ENCODE peak calls at places on chromosomes 1 and 21, in nine cellular contexts. One of them, this sample, is unnamed.

GRCh38 chr1:20366766-20367602 is 76.3 kb downstream of the VWA5B1 start:
- DNase-seq in IMR-90: peak; percentile 45
- DNase-seq in neural progenitor cell: peak; percentile 84
- DNase-seq in heart left ventricle: peak; percentile 65
- DNase-seq in cardiac fibroblast: peak; percentile 52
- DNase-seq in ovary: no peak
- DNase-seq in prostate gland: no peak
- DNase-seq in fibroblast of lung: peak; percentile 58
- DNase-seq in psoas muscle: peak; percentile 42
- DNase-seq in this sample: peak; percentile 15

GRCh38 chr1:188822248-188822647 is 1655.4 kb downstream of the BRINP3 start:
- DNase-seq in fibroblast of lung: peak; percentile 12
- DNase-seq in IMR-90: peak; percentile 29
- DNase-seq in ovary: no peak
- DNase-seq in cardiac fibroblast: no peak
- DNase-seq in neural progenitor cell: no peak
- DNase-seq in heart left ventricle: no peak
- DNase-seq in psoas muscle: no peak
- DNase-seq in prostate gland: no peak
- DNase-seq in this sample: no peak

GRCh38 chr1:203599875-203600781 is 26.5 kb upstream of the ATP2B4 start:
- DNase-seq in cardiac fibroblast: no peak
- DNase-seq in prostate gland: no peak
- DNase-seq in ovary: no peak
- DNase-seq in fibroblast of lung: no peak
- DNase-seq in IMR-90: no peak
- DNase-seq in heart left ventricle: no peak
- DNase-seq in psoas muscle: no peak
- DNase-seq in neural progenitor cell: no peak
- DNase-seq in this sample: no peak

GRCh38 chr1:203320546-203321272 is 15.4 kb downstream of the BTG2 start:
- DNase-seq in ovary: no peak
- DNase-seq in cardiac fibroblast: peak; percentile 65
- DNase-seq in IMR-90: peak; percentile 63
- DNase-seq in prostate gland: peak; percentile 80
- DNase-seq in heart left ventricle: peak; percentile 66
- DNase-seq in psoas muscle: no peak
- DNase-seq in fibroblast of lung: no peak
- DNase-seq in neural progenitor cell: peak; percentile 56
- DNase-seq in this sample: peak; percentile 70

GRCh38 chr21:36728371-36729111 is 29.6 kb downstream of the SIM2 start:
- DNase-seq in prostate gland: no peak
- DNase-seq in ovary: no peak
- DNase-seq in neural progenitor cell: no peak
- DNase-seq in psoas muscle: no peak
- DNase-seq in cardiac fibroblast: no peak
- DNase-seq in heart left ventricle: no peak
- DNase-seq in IMR-90: no peak
- DNase-seq in fibroblast of lung: no peak
- DNase-seq in this sample: no peak

GRCh38 chr1:36542962-36543515 is 60.3 kb upstream of the CSF3R start:
- DNase-seq in heart left ventricle: no peak
- DNase-seq in neural progenitor cell: peak; percentile 52
- DNase-seq in IMR-90: no peak
- DNase-seq in ovary: no peak
- DNase-seq in cardiac fibroblast: no peak
- DNase-seq in fibroblast of lung: no peak
- DNase-seq in prostate gland: no peak
- DNase-seq in psoas muscle: no peak
- DNase-seq in this sample: no peak

GRCh38 chr1:68959631-68960030 is 462.7 kb upstream of the DEPDC1 start:
- DNase-seq in prostate gland: no peak
- DNase-seq in IMR-90: no peak
- DNase-seq in fibroblast of lung: no peak
- DNase-seq in ovary: no peak
- DNase-seq in neural progenitor cell: no peak
- DNase-seq in psoas muscle: no peak
- DNase-seq in cardiac fibroblast: no peak
- DNase-seq in heart left ventricle: no peak
- DNase-seq in this sample: no peak

GRCh38 chr1:239218296-239218695 is 168.1 kb upstream of the CHRM3 start:
- DNase-seq in IMR-90: no peak
- DNase-seq in ovary: no peak
- DNase-seq in cardiac fibroblast: no peak
- DNase-seq in neural progenitor cell: no peak
- DNase-seq in fibroblast of lung: no peak
- DNase-seq in heart left ventricle: no peak
- DNase-seq in psoas muscle: no peak
- DNase-seq in prostate gland: no peak
- DNase-seq in this sample: no peak

GRCh38 chr1:29538586-29538985 is 302.3 kb downstream of the PTPRU start:
- DNase-seq in heart left ventricle: peak; percentile 21
- DNase-seq in fibroblast of lung: no peak
- DNase-seq in neural progenitor cell: no peak
- DNase-seq in IMR-90: no peak
- DNase-seq in ovary: no peak
- DNase-seq in prostate gland: no peak
- DNase-seq in psoas muscle: no peak
- DNase-seq in cardiac fibroblast: no peak
- DNase-seq in this sample: no peak

GRCh38 chr1:31498376-31499040 is 77.8 kb upstream of the TINAGL1 start:
- DNase-seq in heart left ventricle: no peak
- DNase-seq in IMR-90: no peak
- DNase-seq in fibroblast of lung: no peak
- DNase-seq in psoas muscle: no peak
- DNase-seq in ovary: no peak
- DNase-seq in prostate gland: no peak
- DNase-seq in cardiac fibroblast: no peak
- DNase-seq in neural progenitor cell: no peak
- DNase-seq in this sample: no peak

GRCh38 chr1:232521660-232522059 is 108.3 kb downstream of the SIPA1L2 start:
- DNase-seq in psoas muscle: no peak
- DNase-seq in cardiac fibroblast: no peak
- DNase-seq in fibroblast of lung: no peak
- DNase-seq in neural progenitor cell: no peak
- DNase-seq in heart left ventricle: no peak
- DNase-seq in ovary: no peak
- DNase-seq in IMR-90: no peak
- DNase-seq in prostate gland: no peak
- DNase-seq in this sample: no peak

GRCh38 chr1:151806170-151806569 is 951 bp upstream of the LINGO4 start:
- DNase-seq in fibroblast of lung: no peak
- DNase-seq in IMR-90: no peak
- DNase-seq in neural progenitor cell: no peak
- DNase-seq in psoas muscle: no peak
- DNase-seq in prostate gland: no peak
- DNase-seq in ovary: no peak
- DNase-seq in heart left ventricle: no peak
- DNase-seq in cardiac fibroblast: no peak
- DNase-seq in this sample: no peak

GRCh38 chr1:8239039-8239305 is 78.9 kb upstream of the SLC45A1 start:
- DNase-seq in cardiac fibroblast: peak; percentile 85
- DNase-seq in prostate gland: no peak
- DNase-seq in fibroblast of lung: peak; percentile 76
- DNase-seq in neural progenitor cell: no peak
- DNase-seq in IMR-90: peak; percentile 58
- DNase-seq in ovary: peak; percentile 36
- DNase-seq in heart left ventricle: no peak
- DNase-seq in psoas muscle: peak; percentile 29
- DNase-seq in this sample: peak; percentile 84

GRCh38 chr1:172790245-172790644 is 131.3 kb downstream of the FASLG start:
- DNase-seq in IMR-90: peak; percentile 35
- DNase-seq in cardiac fibroblast: no peak
- DNase-seq in fibroblast of lung: no peak
- DNase-seq in heart left ventricle: no peak
- DNase-seq in prostate gland: no peak
- DNase-seq in ovary: no peak
- DNase-seq in psoas muscle: no peak
- DNase-seq in neural progenitor cell: no peak
- DNase-seq in this sample: no peak

GRCh38 chr1:32900371-32900955 is 726 bp downstream of the TMEM54 start:
- DNase-seq in ovary: no peak
- DNase-seq in IMR-90: peak; percentile 7
- DNase-seq in prostate gland: no peak
- DNase-seq in neural progenitor cell: peak; percentile 43
- DNase-seq in heart left ventricle: no peak
- DNase-seq in psoas muscle: no peak
- DNase-seq in cardiac fibroblast: no peak
- DNase-seq in fibroblast of lung: peak; percentile 26
- DNase-seq in this sample: no peak

GRCh38 chr1:106924360-106924759 is 132.1 kb upstream of the PRMT6 start:
- DNase-seq in heart left ventricle: no peak
- DNase-seq in IMR-90: peak; percentile 33
- DNase-seq in fibroblast of lung: peak; percentile 22
- DNase-seq in prostate gland: no peak
- DNase-seq in psoas muscle: no peak
- DNase-seq in cardiac fibroblast: no peak
- DNase-seq in neural progenitor cell: peak; percentile 66
- DNase-seq in ovary: no peak
- DNase-seq in this sample: no peak

GRCh38 chr1:152167835-152168534 is 9.0 kb upstream of the RPTN start:
- DNase-seq in fibroblast of lung: peak; percentile 47
- DNase-seq in neural progenitor cell: no peak
- DNase-seq in prostate gland: peak; percentile 76
- DNase-seq in ovary: no peak
- DNase-seq in IMR-90: peak; percentile 8
- DNase-seq in cardiac fibroblast: peak; percentile 88
- DNase-seq in psoas muscle: no peak
- DNase-seq in heart left ventricle: no peak
- DNase-seq in this sample: peak; percentile 81

GRCh38 chr1:13794231-13795187 is 94.5 kb downstream of the PRDM2 start:
- DNase-seq in fibroblast of lung: no peak
- DNase-seq in heart left ventricle: no peak
- DNase-seq in cardiac fibroblast: no peak
- DNase-seq in IMR-90: no peak
- DNase-seq in neural progenitor cell: no peak
- DNase-seq in psoas muscle: no peak
- DNase-seq in prostate gland: no peak
- DNase-seq in ovary: no peak
- DNase-seq in this sample: no peak

DNA sequence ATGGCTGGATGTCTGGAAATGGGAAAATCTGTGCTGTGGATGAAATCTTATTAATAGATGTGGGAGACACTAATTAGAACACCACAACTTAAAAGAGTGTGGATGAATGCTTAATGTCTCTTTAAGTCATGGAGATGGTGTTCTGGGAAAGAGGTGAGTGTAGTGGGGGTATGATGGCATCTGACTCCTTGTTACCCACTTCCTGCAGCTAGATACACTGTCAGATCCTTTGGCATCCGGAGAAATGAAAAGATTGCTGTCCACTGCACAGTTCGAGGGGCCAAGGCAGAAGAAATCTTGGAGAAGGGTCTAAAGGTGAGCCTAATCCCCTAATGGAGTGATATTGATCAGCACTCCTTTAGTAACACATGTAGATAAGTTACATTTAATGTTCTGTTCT is 2.0 kb downstream of the RPL11 start:
- DNase-seq in ovary: no peak
- DNase-seq in prostate gland: no peak
- DNase-seq in psoas muscle: no peak
- DNase-seq in heart left ventricle: no peak
- DNase-seq in fibroblast of lung: no peak
- DNase-seq in neural progenitor cell: no peak
- DNase-seq in IMR-90: no peak
- DNase-seq in cardiac fibroblast: no peak
- DNase-seq in this sample: no peak
- H3K4me3 ChIP-seq in ovary: no peak overlapping the region
- H3K4me3 ChIP-seq in prostate gland: no peak overlapping the region
- H3K4me3 ChIP-seq in psoas muscle: peak overlapping the region; percentile 88
- H3K4me3 ChIP-seq in heart left ventricle: peak overlapping the region; percentile 83
- H3K4me3 ChIP-seq in fibroblast of lung: peak overlapping the region; percentile 100
- H3K4me3 ChIP-seq in neural progenitor cell: peak overlapping the region; percentile 97
- H3K4me3 ChIP-seq in IMR-90: no peak overlapping the region
- H3K4me3 ChIP-seq in cardiac fibroblast: peak overlapping the region; percentile 94
- H3K4me3 ChIP-seq in this sample: peak overlapping the region; percentile 97

DNA sequence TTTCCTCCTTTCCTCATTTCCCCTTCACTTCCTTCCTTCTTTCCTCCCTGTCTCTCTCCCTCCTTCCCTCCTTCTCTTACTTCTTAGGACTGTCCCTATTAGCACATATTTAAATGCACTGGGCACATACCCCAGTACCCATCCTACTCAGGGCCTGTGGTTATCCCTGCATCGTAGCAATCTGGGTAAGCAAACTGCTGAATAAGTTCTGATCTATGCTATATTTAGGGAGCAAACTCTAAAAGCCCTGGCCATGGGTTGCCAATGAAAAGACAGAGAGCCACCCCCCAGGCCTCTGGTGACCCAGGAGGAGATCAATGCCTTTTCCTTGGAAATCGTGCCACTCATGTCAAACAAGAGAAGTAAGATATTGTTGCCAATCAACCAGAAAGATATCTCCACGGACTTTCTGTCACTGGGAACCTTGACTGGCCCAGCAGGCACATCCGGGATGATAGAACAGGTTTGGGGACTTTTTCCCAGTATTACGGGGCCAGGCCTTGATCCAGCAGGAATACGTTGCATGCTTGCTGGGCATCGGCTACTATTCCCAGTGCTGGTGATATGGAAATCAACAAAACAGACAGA is 5.4 kb downstream of the FAM3B start:
- DNase-seq in fibroblast of lung: no peak
- DNase-seq in neural progenitor cell: no peak
- DNase-seq in psoas muscle: no peak
- DNase-seq in IMR-90: no peak
- DNase-seq in cardiac fibroblast: no peak
- DNase-seq in prostate gland: peak; percentile 73
- DNase-seq in ovary: no peak
- DNase-seq in heart left ventricle: no peak
- DNase-seq in this sample: no peak
- TF ChIP-seq CTCF in fibroblast of lung: no peak
- TF ChIP-seq CTCF in neural progenitor cell: no peak
- TF ChIP-seq CTCF in psoas muscle: no peak
- TF ChIP-seq CTCF in IMR-90: no peak
- TF ChIP-seq CTCF in cardiac fibroblast: no peak
- TF ChIP-seq CTCF in prostate gland: no peak
- TF ChIP-seq CTCF in ovary: no peak
- TF ChIP-seq CTCF in heart left ventricle: no peak
- TF ChIP-seq CTCF in this sample: no peak

GRCh38 chr1:40133122-40133665 is 28.0 kb upstream of the RLF start:
- DNase-seq in ovary: no peak
- DNase-seq in prostate gland: no peak
- DNase-seq in IMR-90: peak; percentile 1
- DNase-seq in fibroblast of lung: no peak
- DNase-seq in psoas muscle: no peak
- DNase-seq in cardiac fibroblast: peak; percentile 8
- DNase-seq in heart left ventricle: no peak
- DNase-seq in neural progenitor cell: no peak
- DNase-seq in this sample: peak; percentile 17
- H3K4me3 ChIP-seq in ovary: no peak overlapping the region
- H3K4me3 ChIP-seq in prostate gland: no peak overlapping the region
- H3K4me3 ChIP-seq in IMR-90: peak overlapping the region; percentile 26
- H3K4me3 ChIP-seq in fibroblast of lung: peak overlapping the region; percentile 32
- H3K4me3 ChIP-seq in psoas muscle: peak overlapping the region; percentile 50
- H3K4me3 ChIP-seq in cardiac fibroblast: peak overlapping the region; percentile 18
- H3K4me3 ChIP-seq in heart left ventricle: peak overlapping the region; percentile 36
- H3K4me3 ChIP-seq in neural progenitor cell: no peak overlapping the region
- H3K4me3 ChIP-seq in this sample: peak overlapping the region; percentile 42

GRCh38 chr21:20739421-20739820 is 258.8 kb upstream of the NCAM2 start:
- DNase-seq in IMR-90: no peak
- DNase-seq in neural progenitor cell: peak; percentile 7
- DNase-seq in cardiac fibroblast: no peak
- DNase-seq in heart left ventricle: no peak
- DNase-seq in prostate gland: no peak
- DNase-seq in ovary: no peak
- DNase-seq in fibroblast of lung: no peak
- DNase-seq in psoas muscle: no peak
- DNase-seq in this sample: no peak
- TF ChIP-seq CTCF in IMR-90: no peak
- TF ChIP-seq CTCF in neural progenitor cell: peak; percentile 42
- TF ChIP-seq CTCF in cardiac fibroblast: no peak
- TF ChIP-seq CTCF in heart left ventricle: no peak
- TF ChIP-seq CTCF in prostate gland: no peak
- TF ChIP-seq CTCF in ovary: no peak
- TF ChIP-seq CTCF in fibroblast of lung: no peak
- TF ChIP-seq CTCF in psoas muscle: no peak
- TF ChIP-seq CTCF in this sample: no peak